ENCODE peak calls at places on chromosomes 2 and 18, in five cellular contexts. I, O, Q, A and N are unnamed samples.

GRCh38 chr2:43221660-43222471 is 4.5 kb downstream of the ZFP36L2 start:
- DNase-seq in I (peak), O (peak), Q (peak), A (peak), N (peak)

GRCh38 chr18:6627621-6628020 is 101.9 kb upstream of the ARHGAP28 start:
- DNase-seq in I (no peak), O (no peak), Q (peak), A (no peak), N (peak)

GRCh38 chr18:55509631-55510372 is 78.2 kb downstream of the TCF4 start:
- DNase-seq in I (no peak), O (no peak), Q (peak), A (peak), N (peak)

GRCh38 chr2:207055254-207055653 is 110.5 kb downstream of the KLF7 start:
- DNase-seq in I (no peak), O (no peak), Q (no peak), A (no peak), N (no peak)

GRCh38 chr2:143730950-143731254 is 601.7 kb downstream of the ARHGAP15 start:
- DNase-seq in I (no peak), O (no peak), Q (no peak), A (no peak), N (peak)

GRCh38 chr2:28250006-28250405 is 142.7 kb upstream of the FOSL2 start:
- DNase-seq in I (no peak), O (no peak), Q (peak), A (peak), N (peak)

GRCh38 chr2:44793322-44793870 is 148.1 kb upstream of the SIX3 start:
- DNase-seq in I (no peak), O (peak), Q (peak), A (peak), N (peak)

GRCh38 chr18:26322892-26323653 is 96.8 kb downstream of the TAF4B start:
- DNase-seq in I (no peak), O (no peak), Q (peak), A (peak), N (peak)

GRCh38 chr18:23844991-23845680 is 155.9 kb downstream of the LAMA3 start:
- DNase-seq in I (no peak), O (no peak), Q (no peak), A (no peak), N (peak)

GRCh38 chr2:85810376-85811172 is 56.8 kb downstream of the ATOH8 start:
- DNase-seq in I (no peak), O (no peak), Q (no peak), A (no peak), N (no peak)

GRCh38 chr18:76363451-76364120 is 131.5 kb downstream of the ZNF516 start:
- DNase-seq in I (no peak), O (no peak), Q (peak), A (peak), N (peak)

GRCh38 chr2:101265893-101266499 is 13.3 kb downstream of the CNOT11 start:
- DNase-seq in I (no peak), O (no peak), Q (no peak), A (no peak), N (no peak)

GRCh38 chr18:23471486-23471885 is 18.4 kb downstream of the RIOK3 start:
- DNase-seq in I (no peak), O (no peak), Q (no peak), A (no peak), N (no peak)

GRCh38 chr2:168208652-168209051 is 38.7 kb downstream of the STK39 start:
- DNase-seq in I (no peak), O (no peak), Q (no peak), A (no peak), N (no peak)

GRCh38 chr2:240797500-240797895 is 22.5 kb downstream of the KIF1A start:
- DNase-seq in I (no peak), O (no peak), Q (no peak), A (no peak), N (no peak)

GRCh38 chr2:88092773-88093172 is 25.1 kb downstream of the SMYD1 start:
- DNase-seq in I (no peak), O (no peak), Q (no peak), A (no peak), N (no peak)

GRCh38 chr2:238247841-238248440 is 8.1 kb upstream of the HES6 start:
- DNase-seq in I (no peak), O (no peak), Q (no peak), A (no peak), N (no peak)

GRCh38 chr18:6476201-6476600 is 61.5 kb upstream of the L3MBTL4 start:
- DNase-seq in I (no peak), O (no peak), Q (no peak), A (no peak), N (no peak)

GRCh38 chr18:62663731-62664336 is 51.5 kb upstream of the PHLPP1 start:
- DNase-seq in I (no peak), O (no peak), Q (peak), A (peak), N (peak)

GRCh38 chr2:25116956-25117355 is 51.4 kb downstream of the POMC start:
- DNase-seq in I (no peak), O (no peak), Q (no peak), A (no peak), N (no peak)

GRCh38 chr2:100017633-100018032 is 124.8 kb downstream of the AFF3 start:
- DNase-seq in I (no peak), O (peak), Q (peak), A (peak), N (peak)

GRCh38 chr2:238791345-238791744 is 56.5 kb upstream of the TWIST2 start:
- DNase-seq in I (no peak), O (no peak), Q (no peak), A (no peak), N (peak)

GRCh38 chr2:122263746-122264145 is 508.3 kb downstream of the TSN start:
- DNase-seq in I (no peak), O (no peak), Q (no peak), A (no peak), N (peak)

GRCh38 chr2:101848790-101849410 is 142.9 kb upstream of the IL1R2 start:
- DNase-seq in I (no peak), O (no peak), Q (no peak), A (no peak), N (no peak)

GRCh38 chr2:231397011-231397927 is 1.8 kb downstream of the B3GNT7 start:
- DNase-seq in I (no peak), O (no peak), Q (no peak), A (no peak), N (no peak)

GRCh38 chr2:187299122-187299906 is 148.7 kb downstream of the CALCRL start:
- DNase-seq in I (no peak), O (no peak), Q (no peak), A (peak), N (peak)

DNA sequence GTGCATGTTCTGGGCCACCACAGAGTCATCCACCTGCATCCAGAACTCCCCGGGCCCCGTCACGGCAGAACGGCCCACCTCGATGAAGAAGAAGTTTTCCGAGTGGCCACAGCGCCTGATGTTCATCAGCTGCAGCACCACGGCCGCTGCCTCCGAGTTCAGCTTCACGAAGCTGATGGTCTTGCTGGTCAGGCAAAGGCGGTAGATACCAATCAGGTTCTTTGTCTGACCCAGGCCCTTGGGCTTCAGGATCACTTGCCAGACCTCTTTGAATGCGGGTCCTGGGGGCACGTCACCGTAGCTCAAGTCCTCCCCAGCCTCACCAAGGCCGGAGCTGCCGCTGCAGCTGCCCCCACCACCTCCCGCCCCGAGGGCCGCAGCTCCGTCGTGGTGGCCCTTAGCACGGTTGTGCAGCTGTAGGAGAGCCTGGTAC is 1.6 kb downstream of the IRS1 start:
- DNase-seq in I (no peak), O (no peak), Q (peak), A (peak), N (peak)
- H3K9ac ChIP-seq in I (peak), O (no peak), Q (peak), A (peak), N (peak)

DNA sequence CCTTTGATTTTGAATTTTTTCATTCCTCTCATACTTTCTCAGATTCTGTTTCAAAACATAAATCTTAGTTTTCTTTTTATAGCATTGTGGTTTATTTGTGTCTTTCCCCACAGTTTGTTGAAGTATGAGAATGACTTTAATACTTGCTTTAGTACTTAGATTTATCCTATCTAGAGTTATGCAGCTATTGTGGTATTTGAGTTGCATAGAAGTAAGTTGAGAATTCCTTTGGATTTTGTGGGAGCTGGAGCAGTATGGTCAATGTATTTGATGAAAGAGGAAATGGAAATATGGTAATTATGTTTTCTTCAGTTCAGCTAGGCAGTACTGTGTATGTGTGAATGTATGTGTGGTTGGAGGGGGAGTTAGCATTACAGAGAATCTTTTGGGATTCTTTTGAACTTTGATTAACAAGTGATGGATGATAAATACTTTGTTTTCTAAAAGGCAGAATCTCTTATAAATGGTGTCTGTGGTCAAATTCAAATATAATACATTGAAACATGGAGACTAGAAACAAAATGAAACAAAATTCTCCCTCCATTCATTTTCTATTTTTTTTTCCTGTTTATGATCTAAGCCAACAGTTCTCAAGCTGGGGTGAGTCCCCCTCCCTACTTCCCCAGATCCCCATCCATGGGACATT is 3.0 kb downstream of the ACVR2A start:
- DNase-seq in I (no peak), O (no peak), Q (no peak), A (no peak), N (no peak)
- H3K4me2 ChIP-seq in I (no peak), O (no peak), Q (no peak), A (no peak), N (peak)

GRCh38 chr2:74951211-74951754 is 7.2 kb upstream of the POLE4 start:
- DNase-seq in I (no peak), O (peak), Q (no peak), A (no peak), N (no peak)
- H3K9ac ChIP-seq in I (no peak), O (no peak), Q (no peak), A (no peak), N (no peak)

GRCh38 chr2:21067863-21068537 is 24.1 kb upstream of the APOB start:
- DNase-seq in I (no peak), O (no peak), Q (no peak), A (no peak), N (no peak)
- H3K4me2 ChIP-seq in I (no peak), O (no peak), Q (no peak), A (no peak), N (no peak)

GRCh38 chr18:36653141-36653869 is 175.5 kb downstream of the TPGS2 start:
- DNase-seq in I (no peak), O (no peak), Q (no peak), A (no peak), N (no peak)
- H3K9ac ChIP-seq in I (no peak), O (no peak), Q (no peak), A (no peak), N (no peak)